ENCODE peak calls at places on chromosomes 11 and 22, in eight cellular contexts. J, G, C, R, U, D, A and V are unnamed samples.

GRCh38 chr11:12130180-12130980 is 20.0 kb downstream of the MICAL2 start:
- DNase-seq in D (no peak), C (no peak), G (no peak), A (no peak), U (no peak), J (no peak), R (no peak), V (no peak)

GRCh38 chr11:111419641-111420327 is 40.7 kb upstream of the POU2AF1 start:
- DNase-seq in U (no peak), J (no peak), G (no peak), R (no peak), A (no peak), D (no peak), C (no peak), V (no peak)

GRCh38 chr11:43507171-43507570 is 148.5 kb downstream of the TTC17 start:
- DNase-seq in U (no peak), R (no peak), J (peak), D (no peak), C (no peak), G (no peak), A (no peak), V (no peak)

GRCh38 chr11:40314327-40314726 is 1145.1 kb downstream of the LRRC4C start:
- DNase-seq in C (no peak), D (no peak), U (no peak), A (no peak), R (no peak), J (no peak), G (no peak), V (no peak)

GRCh38 chr11:24145411-24145810 is 351.4 kb upstream of the LUZP2 start:
- DNase-seq in G (no peak), C (no peak), D (no peak), J (no peak), R (no peak), A (no peak), U (no peak), V (no peak)

GRCh38 chr22:26848244-26848920 is 191.0 kb downstream of the MIAT start:
- DNase-seq in J (peak), G (no peak), D (no peak), U (no peak), R (no peak), A (no peak), C (peak), V (no peak)

GRCh38 chr11:129315781-129316579 is 59.7 kb upstream of the BARX2 start:
- DNase-seq in D (peak), U (no peak), R (peak), A (no peak), J (no peak), C (no peak), G (no peak), V (no peak)

GRCh38 chr22:19876941-19877625 is 22.4 kb upstream of the GNB1L start:
- DNase-seq in A (peak), R (peak), C (no peak), G (no peak), D (peak), J (no peak), U (no peak), V (no peak)

GRCh38 chr22:25950101-25950500 is 208.1 kb downstream of the MYO18B start:
- DNase-seq in J (no peak), R (no peak), A (no peak), U (no peak), G (no peak), D (no peak), C (no peak), V (no peak)

GRCh38 chr22:38758276-38758945 is 2.6 kb upstream of the SUN2 start:
- DNase-seq in A (no peak), R (no peak), C (no peak), U (no peak), D (no peak), J (no peak), G (no peak), V (no peak)

GRCh38 chr11:9180784-9181183 is 84.4 kb downstream of the DENND5A start:
- DNase-seq in R (no peak), D (no peak), A (no peak), U (no peak), J (no peak), G (no peak), C (no peak), V (no peak)

GRCh38 chr11:46271407-46271806 is 6.1 kb upstream of the CREB3L1 start:
- DNase-seq in U (no peak), C (no peak), D (no peak), A (no peak), G (no peak), J (no peak), R (no peak), V (no peak)

GRCh38 chr11:15258433-15259350 is 144.0 kb downstream of the INSC start:
- DNase-seq in C (peak), R (no peak), J (no peak), U (no peak), A (no peak), D (no peak), G (no peak), V (peak)

GRCh38 chr22:44622147-44622427 is 79.9 kb upstream of the PRR5 start:
- DNase-seq in A (no peak), J (no peak), U (no peak), R (no peak), C (no peak), D (no peak), G (no peak), V (no peak)

GRCh38 chr22:36431977-36432376 is 44.2 kb upstream of the MYH9 start:
- DNase-seq in J (no peak), R (no peak), D (no peak), U (no peak), C (no peak), A (no peak), G (no peak), V (no peak)
- H3K4me3 ChIP-seq in J (no peak), R (no peak), D (no peak), U (no peak), C (no peak), A (no peak), G (no peak), V (no peak)

GRCh38 chr22:36323855-36324331 is 63.9 kb downstream of the MYH9 start:
- DNase-seq in R (no peak), A (no peak), U (no peak), C (no peak), D (no peak), G (no peak), J (no peak), V (no peak)

GRCh38 chr22:36326178-36327161 is 61.3 kb downstream of the MYH9 start:
- DNase-seq in G (no peak), C (no peak), D (no peak), A (no peak), R (no peak), J (no peak), U (no peak), V (no peak)

GRCh38 chr22:36323182-36323854 is 64.4 kb downstream of the MYH9 start:
- DNase-seq in C (peak), A (peak), U (no peak), R (peak), D (peak), J (no peak), G (no peak), V (no peak)

GRCh38 chr22:36324414-36324813 is 63.4 kb downstream of the MYH9 start:
- DNase-seq in A (no peak), U (no peak), C (no peak), D (no peak), R (no peak), J (no peak), G (no peak), V (no peak)

DNA sequence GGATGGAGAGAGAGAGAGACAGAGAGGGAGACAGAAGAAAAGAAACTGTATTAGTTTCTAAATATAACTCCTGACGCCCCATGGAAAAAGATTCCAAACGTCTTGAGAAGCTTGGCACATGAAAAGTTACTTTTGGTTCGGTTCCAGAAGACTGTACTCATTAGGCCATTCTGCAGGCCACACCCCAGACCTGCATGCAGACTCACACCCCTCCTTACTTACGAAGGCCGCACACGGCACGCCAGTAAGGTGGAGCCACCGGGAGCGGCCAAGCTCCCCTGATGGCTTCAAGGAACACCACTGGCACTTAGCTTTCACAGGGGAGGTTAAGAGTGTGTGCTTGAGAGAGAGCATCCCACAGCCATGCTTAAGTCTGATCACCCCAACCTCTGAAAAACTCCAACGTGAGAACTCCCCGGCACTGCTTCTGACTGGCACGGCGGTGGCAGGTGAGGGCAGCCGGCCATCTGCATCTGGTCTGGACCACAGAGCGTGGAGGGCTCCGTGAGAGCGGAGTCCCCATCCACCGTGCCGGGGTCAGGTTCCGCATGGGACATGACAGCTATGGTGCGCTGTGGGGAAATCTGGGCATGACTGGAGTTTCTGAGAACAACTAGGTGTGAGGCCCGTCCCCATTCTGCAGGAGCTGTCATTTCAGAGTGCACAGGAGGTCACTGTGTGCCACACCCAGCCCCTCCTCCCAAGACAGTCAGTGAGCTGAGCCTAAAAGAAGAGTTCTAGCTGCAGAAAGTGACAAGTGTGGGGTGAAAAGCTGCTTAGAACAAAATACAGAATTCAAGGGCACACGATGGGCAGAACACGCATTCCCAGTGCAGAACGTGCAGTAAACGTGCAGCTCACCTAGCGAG is 62.4 kb downstream of the MYH9 start:
- DNase-seq in U (no peak), C (peak), J (no peak), R (peak), D (peak), G (peak), A (no peak), V (no peak)
- TF ChIP-seq CTCF in U (no peak), C (no peak), J (no peak), R (no peak), D (no peak), G (no peak), A (no peak), V (no peak)

GRCh38 chr11:65493367-65494176 is 5.3 kb upstream of the MALAT1 start:
- DNase-seq in G (peak), R (peak), J (peak), C (peak), D (peak), U (no peak), A (peak), V (peak)
- H3K4me3 ChIP-seq in G (no peak), R (no peak), J (peak), C (no peak), D (peak), U (no peak), A (peak), V (peak)

GRCh38 chr11:2174361-2174760 is 2.7 kb upstream of the TH start:
- DNase-seq in R (no peak), C (no peak), U (no peak), J (no peak), G (no peak), D (no peak), A (no peak), V (no peak)

GRCh38 chr11:2172676-2173075 is 1.1 kb upstream of the TH start:
- DNase-seq in J (no peak), D (no peak), A (no peak), C (no peak), R (no peak), U (no peak), G (no peak), V (no peak)

GRCh38 chr11:2173761-2174160 is 2.1 kb upstream of the TH start:
- DNase-seq in U (no peak), C (no peak), A (no peak), G (no peak), D (no peak), R (no peak), J (no peak), V (no peak)

GRCh38 chr11:2171531-2171930 is at the start of gene TH:
- DNase-seq in R (no peak), C (no peak), J (no peak), D (no peak), U (no peak), G (no peak), A (no peak), V (no peak)

GRCh38 chr11:2173150-2173693 is 1.6 kb upstream of the TH start:
- DNase-seq in D (no peak), A (no peak), C (no peak), J (no peak), U (no peak), G (no peak), R (no peak), V (no peak)
- TF ChIP-seq CTCF in D (no peak), A (no peak), C (peak), J (no peak), U (no peak), G (peak), R (no peak), V (peak)